ENCODE peak calls at places on chromosome 6, in nine cellular contexts. A, S, B, Y, N, H, F, P and E are unnamed samples.

GRCh38 chr6:167800549-167800948 is 26.2 kb upstream of the AFDN start:
- DNase-seq in N (no peak), P (no peak), A (no peak), Y (no peak), H (no peak), S (no peak), B (no peak), F (no peak), E (no peak)

GRCh38 chr6:42276008-42276890 is 58.6 kb upstream of the MRPS10 start:
- DNase-seq in P (no peak), F (no peak), Y (no peak), A (no peak), N (no peak), B (no peak), H (no peak), S (no peak), E (no peak)

GRCh38 chr6:33983109-33983475 is 162.8 kb downstream of the GRM4 start:
- DNase-seq in P (no peak), H (peak), Y (no peak), S (peak), F (peak), A (peak), B (no peak), N (no peak), E (no peak)

GRCh38 chr6:68958327-68958726 is 323.2 kb downstream of the ADGRB3 start:
- DNase-seq in S (peak), A (no peak), P (no peak), Y (no peak), F (peak), H (peak), B (no peak), N (no peak), E (no peak)

GRCh38 chr6:14606353-14606752 is 488.8 kb downstream of the CD83 start:
- DNase-seq in P (no peak), Y (no peak), A (no peak), H (no peak), F (no peak), N (no peak), S (no peak), B (no peak), E (no peak)

GRCh38 chr6:105515054-105515453 is 112.2 kb upstream of the PREP start:
- DNase-seq in F (no peak), S (no peak), B (no peak), N (no peak), A (no peak), Y (no peak), P (no peak), H (no peak), E (no peak)

GRCh38 chr6:13709698-13710551 is 1.7 kb downstream of the RANBP9 start:
- DNase-seq in P (no peak), S (peak), H (peak), N (no peak), Y (no peak), F (peak), B (no peak), A (peak), E (no peak)

GRCh38 chr6:21537660-21538059 is 55.9 kb upstream of the SOX4 start:
- DNase-seq in N (no peak), A (no peak), B (no peak), S (no peak), Y (no peak), H (no peak), P (no peak), F (no peak), E (no peak)